ENCODE peak calls at places on chromosomes 13 and 19, in eight cellular contexts. H is midbrain; A is GM12864; M is AG09319; Z is A172; C is stimulated activated CD8-positive, alpha-beta memory T cell treated with anti-CD3 and anti-CD28 coated beads, Interleukin-12 subunit alpha, Interleukin-12 subunit beta, amount 100 ng/mL, for 4 hours; B is stimulated activated CD4-positive, alpha-beta T cell treated with anti-CD3 and anti-CD28 coated beads, Interleukin-2, amount 100 ng/mL, for 24 hours; V is H54. U is an unnamed sample.

GRCh38 chr19:1592023-1592754 is 476 bp downstream of the MBD3 start:
- DNase-seq in V (peak; percentile 91), M (peak; percentile 78), A (peak; percentile 58), C (peak; percentile 74), B (peak; percentile 85), Z (peak; percentile 65), H (peak; percentile 86), U (peak; percentile 78)

GRCh38 chr19:13868663-13869062 is 8.3 kb upstream of the NANOS3 start:
- DNase-seq in Z (no peak), B (no peak), C (no peak), M (no peak), A (no peak), H (no peak), V (no peak), U (no peak)

GRCh38 chr19:43778651-43779050 is 2.1 kb downstream of the KCNN4 start:
- DNase-seq in H (no peak), B (no peak), V (no peak), A (no peak), Z (no peak), C (no peak), M (no peak), U (no peak)

GRCh38 chr19:18393836-18394235 is 3.6 kb downstream of the LRRC25 start:
- DNase-seq in A (no peak), M (no peak), H (peak; percentile 3), V (no peak), Z (no peak), C (no peak), B (no peak), U (no peak)

GRCh38 chr13:71789952-71790351 is 77.1 kb downstream of the DACH1 start:
- DNase-seq in H (no peak), Z (no peak), M (no peak), C (no peak), B (no peak), A (no peak), V (no peak), U (no peak)

GRCh38 chr13:71751074-71751473 is 115.9 kb downstream of the DACH1 start:
- DNase-seq in M (no peak), H (no peak), C (no peak), V (no peak), B (no peak), A (no peak), Z (no peak), U (no peak)

GRCh38 chr13:64591981-64592380 is 2638.2 kb downstream of the PCDH9 start:
- DNase-seq in M (no peak), Z (peak; percentile 3), H (no peak), C (no peak), A (no peak), V (no peak), B (no peak), U (no peak)

GRCh38 chr13:107824636-107825035 is 390.7 kb downstream of the LIG4 start:
- DNase-seq in M (no peak), B (no peak), C (no peak), Z (no peak), V (no peak), H (no peak), A (no peak), U (no peak)

GRCh38 chr13:45713106-45713690 is 11.1 kb downstream of the CBY2 start:
- DNase-seq in H (no peak), A (no peak), M (no peak), Z (no peak), C (no peak), B (no peak), V (no peak), U (no peak)

GRCh38 chr13:98536729-98537128 is 40.2 kb downstream of the STK24 start:
- DNase-seq in B (no peak), A (no peak), V (no peak), Z (no peak), H (no peak), M (no peak), C (no peak), U (no peak)

GRCh38 chr13:40330950-40331349 is 335.5 kb downstream of the FOXO1 start:
- DNase-seq in B (no peak), H (no peak), A (no peak), Z (no peak), C (no peak), V (no peak), M (no peak), U (no peak)

GRCh38 chr19:10514211-10515145 is 2.8 kb downstream of the S1PR5 start:
- DNase-seq in C (no peak), V (no peak), B (peak; percentile 40), Z (no peak), A (no peak), H (no peak), M (no peak), U (no peak)

GRCh38 chr19:15468675-15469512 is 4.5 kb upstream of the RASAL3 start:
- DNase-seq in C (no peak), H (no peak), Z (no peak), M (no peak), B (no peak), A (no peak), V (no peak), U (no peak)

GRCh38 chr19:5698635-5699422 is 8.7 kb downstream of the RPL36 start:
- DNase-seq in H (no peak), M (no peak), B (no peak), V (no peak), A (no peak), Z (no peak), C (no peak), U (no peak)

GRCh38 chr13:87867426-87867825 is 196.3 kb downstream of the SLITRK5 start:
- DNase-seq in A (no peak), V (no peak), B (no peak), C (no peak), H (no peak), M (no peak), Z (no peak), U (no peak)

GRCh38 chr13:22403144-22403543 is 732.3 kb downstream of the FGF9 start:
- DNase-seq in Z (no peak), H (no peak), M (no peak), B (no peak), A (no peak), V (no peak), C (no peak), U (no peak)

GRCh38 chr13:52348983-52349780 is 56.8 kb downstream of the THSD1 start:
- DNase-seq in H (no peak), B (peak; percentile 18), V (peak; percentile 21), A (no peak), C (no peak), Z (peak; percentile 92), M (no peak), U (no peak)

GRCh38 chr19:42286349-42287016 is 15.4 kb upstream of the PRR19 start:
- DNase-seq in M (no peak), Z (no peak), B (no peak), H (peak; percentile 27), V (no peak), C (no peak), A (no peak), U (no peak)

GRCh38 chr19:53545271-53546065 is 7.5 kb downstream of the ZNF331 start:
- DNase-seq in C (no peak), A (no peak), H (no peak), M (peak; percentile 52), Z (peak; percentile 88), V (peak; percentile 92), B (no peak), U (no peak)

GRCh38 chr13:62879071-62879470 is 1463.4 kb upstream of the PCDH20 start:
- DNase-seq in Z (peak; percentile 64), B (no peak), A (no peak), C (no peak), V (peak; percentile 4), H (no peak), M (peak; percentile 7), U (no peak)

GRCh38 chr13:34970961-34971360 is 28.9 kb downstream of the NBEA start:
- DNase-seq in B (no peak), H (no peak), Z (no peak), A (no peak), M (no peak), V (no peak), C (no peak), U (no peak)

GRCh38 chr13:94825507-94825906 is 113.2 kb upstream of the SOX21 start:
- DNase-seq in C (no peak), Z (no peak), H (peak; percentile 74), M (no peak), A (no peak), V (no peak), B (no peak), U (no peak)

U was measured in stimulated activated naive B cell treated with anti-CD40 and anti-IgM and Interleukin-4, amounts not matched to agents 10 μg/mL and 1 μg/mL and 100 μg/mL, for 72 hours.